ENCODE peak calls at places on chromosomes 3 and 15, in four cellular contexts. P is GM12878, N is K562, D is HepG2. B is an unnamed sample.

GRCh38 chr3:179898024-179898423 is 138.7 kb downstream of the PEX5L start:
- DNase-seq in P (no peak), N (peak), D (peak), B (peak)

GRCh38 chr15:61989698-61990097 is 70.5 kb downstream of the VPS13C start:
- DNase-seq in P (no peak), N (no peak), D (no peak), B (no peak)

GRCh38 chr3:71482771-71483170 is 100.8 kb downstream of the FOXP1 start:
- DNase-seq in P (no peak), N (no peak), D (no peak), B (no peak)

GRCh38 chr15:39455502-39455991 is 125.3 kb upstream of the THBS1 start:
- DNase-seq in P (no peak), N (peak), D (peak), B (no peak)

GRCh38 chr3:159791336-159791735 is 197.3 kb upstream of the IL12A start:
- DNase-seq in P (no peak), N (no peak), D (no peak), B (no peak)

GRCh38 chr15:25792128-25792527 is 71.0 kb downstream of the ATP10A start:
- DNase-seq in P (no peak), N (no peak), D (no peak), B (no peak)

GRCh38 chr3:186471781-186472180 is 72.4 kb downstream of the CRYGS start:
- DNase-seq in P (no peak), N (no peak), D (no peak), B (no peak)

GRCh38 chr3:8442993-8443670 is 58.5 kb upstream of the LMCD1 start:
- DNase-seq in P (no peak), N (no peak), D (no peak), B (no peak)

GRCh38 chr3:196537319-196537984 is 22.3 kb upstream of the SMCO1 start:
- DNase-seq in P (no peak), N (peak), D (no peak), B (peak)

GRCh38 chr3:82133070-82133606 is 371.7 kb upstream of the GBE1 start:
- DNase-seq in P (peak), N (peak), D (peak), B (peak)

GRCh38 chr3:14633819-14634424 is 17.6 kb upstream of the CCDC174 start:
- DNase-seq in P (peak), N (peak), D (peak), B (peak)

GRCh38 chr3:12959395-12959794 is 113.8 kb downstream of the IQSEC1 start:
- DNase-seq in P (no peak), N (no peak), D (no peak), B (no peak)

GRCh38 chr15:95559875-95560394 is 770.6 kb upstream of the NR2F2 start:
- DNase-seq in P (no peak), N (peak), D (no peak), B (no peak)
- TF ChIP-seq NR2C2 in P (no peak), N (no peak), D (no peak), B (no peak)

GRCh38 chr15:58731756-58732535 is 17.6 kb downstream of the ADAM10 start:
- DNase-seq in P (no peak), N (peak), D (no peak), B (no peak)
- TF ChIP-seq ATF2 in P (no peak), N (no peak), D (no peak), B (no peak)

GRCh38 chr3:77071364-77071763 is 31.5 kb downstream of the ROBO2 start:
- DNase-seq in P (no peak), N (no peak), D (no peak), B (no peak)

GRCh38 chr3:77065750-77066149 is 25.9 kb downstream of the ROBO2 start:
- DNase-seq in P (no peak), N (no peak), D (no peak), B (no peak)

GRCh38 chr3:77071806-77072205 is 31.9 kb downstream of the ROBO2 start:
- DNase-seq in P (no peak), N (no peak), D (no peak), B (peak)

GRCh38 chr3:77066829-77067228 is 26.9 kb downstream of the ROBO2 start:
- DNase-seq in P (no peak), N (no peak), D (no peak), B (no peak)

DNA sequence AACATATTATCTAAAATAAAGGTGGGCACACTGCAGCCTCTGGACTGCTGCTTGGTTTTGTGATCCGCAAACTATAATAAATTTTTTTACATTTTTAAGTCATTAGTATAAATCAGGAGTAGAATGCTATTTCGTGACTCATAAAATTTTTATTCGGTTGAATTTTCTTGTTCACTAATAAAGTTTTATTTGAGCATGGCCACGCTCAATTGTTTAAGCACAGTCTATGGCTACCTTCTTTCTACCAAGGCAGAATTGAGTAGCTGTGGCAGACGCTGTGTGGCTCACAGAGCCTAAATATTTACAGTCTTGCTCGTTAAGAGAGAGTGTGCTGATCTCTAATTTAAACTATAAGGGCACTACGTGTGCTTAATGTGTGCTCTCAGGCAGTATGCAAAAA is 28.9 kb downstream of the ROBO2 start:
- DNase-seq in P (no peak), N (no peak), D (no peak), B (no peak)
- TF ChIP-seq MAX in P (no peak), N (no peak), D (no peak), B (no peak)

GRCh38 chr15:58178668-58179067 is 40.5 kb downstream of the AQP9 start:
- DNase-seq in P (no peak), N (no peak), D (no peak), B (no peak)
- TF ChIP-seq NR2C2 in P (no peak), N (no peak), D (no peak), B (no peak)

GRCh38 chr3:170007031-170007663 is 30.6 kb upstream of the GPR160 start:
- DNase-seq in P (peak), N (no peak), D (peak), B (no peak)
- TF ChIP-seq ATF2 in P (no peak), N (no peak), D (no peak), B (no peak)

GRCh38 chr3:183913580-183913920 is 28.9 kb upstream of the PARL start:
- DNase-seq in P (no peak), N (no peak), D (no peak), B (no peak)
- TF ChIP-seq MAX in P (no peak), N (no peak), D (no peak), B (no peak)

DNA sequence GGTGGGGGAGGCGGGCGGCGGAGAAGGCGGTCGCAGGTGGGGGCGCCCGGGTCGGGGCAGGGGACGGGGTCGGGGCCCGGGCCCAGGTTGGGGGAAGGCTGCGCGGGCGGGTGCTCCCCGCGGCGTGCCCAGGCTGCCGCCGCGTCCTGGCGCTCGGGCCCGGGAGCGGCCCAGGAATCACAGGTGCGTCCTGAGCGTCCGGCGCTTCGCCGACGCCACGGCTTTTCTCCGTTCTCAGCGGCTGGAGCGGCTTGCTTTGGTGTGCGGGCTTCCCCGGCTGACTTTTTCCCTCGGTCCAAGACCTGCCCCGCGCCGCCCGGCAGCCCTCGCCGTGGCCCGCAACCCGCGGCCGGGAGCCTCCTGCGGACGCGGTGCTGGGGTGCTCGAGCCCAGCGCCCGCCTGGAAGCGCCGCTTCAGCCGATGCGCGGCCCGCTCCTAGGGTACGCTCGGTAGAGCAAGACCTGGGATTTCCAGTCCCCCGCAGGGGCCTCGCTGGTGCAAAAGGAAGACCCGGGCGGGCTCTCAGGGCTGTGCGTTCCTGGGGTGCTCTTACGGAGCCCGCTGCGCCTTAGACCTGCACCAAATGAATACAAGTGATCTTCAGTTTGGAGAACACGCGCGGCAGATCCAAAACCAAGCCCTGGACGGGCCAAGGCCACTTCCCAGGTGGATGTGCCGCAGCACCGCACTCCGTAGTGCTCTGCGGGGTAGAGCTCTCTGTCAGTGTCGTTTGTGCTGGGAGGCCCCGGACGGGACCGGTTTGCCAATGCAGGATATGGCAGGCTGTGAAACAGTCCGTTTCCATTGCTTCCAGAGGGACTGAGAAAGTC is 639 bp downstream of the NIPA1 start:
- DNase-seq in P (no peak), N (peak), D (peak), B (peak)
- TF ChIP-seq NR2C2 in P (no peak), N (no peak), D (no peak), B (no peak)

GRCh38 chr3:120177151-120177550 is 82.9 kb upstream of the GSK3B start:
- DNase-seq in P (no peak), N (no peak), D (peak), B (peak)
- TF ChIP-seq ATF2 in P (no peak), N (no peak), D (no peak), B (no peak)

DNA sequence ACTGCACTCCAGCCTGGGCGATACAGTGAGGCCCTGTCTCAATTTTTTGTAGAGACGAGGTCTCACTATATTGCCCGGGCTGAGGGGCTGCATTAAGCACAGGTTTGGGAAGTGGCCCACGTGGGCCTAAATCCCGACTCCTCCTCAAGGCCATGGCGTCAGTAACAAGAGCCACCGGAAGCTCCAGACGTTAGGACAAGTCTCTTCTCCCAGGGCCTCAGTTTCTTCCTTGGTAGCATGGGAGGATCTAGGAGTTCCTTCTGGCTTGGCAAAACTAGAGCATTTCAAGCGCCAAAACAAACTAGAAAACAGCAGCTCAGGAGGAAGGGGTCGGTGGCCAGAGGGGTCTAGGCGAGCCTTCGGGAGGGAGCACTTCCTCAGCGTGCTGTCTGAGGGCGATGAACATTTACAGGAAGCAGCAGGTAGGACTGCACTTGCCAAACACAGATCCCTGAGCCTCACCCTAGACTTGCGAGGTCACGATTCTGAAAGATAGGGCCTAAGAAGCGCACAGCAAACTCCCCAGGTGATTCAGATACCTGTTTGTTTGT is 536 bp downstream of the SNAPC5 start:
- DNase-seq in P (no peak), N (peak), D (peak), B (no peak)
- TF ChIP-seq MAX in P (no peak), N (no peak), D (no peak), B (no peak)